ENCODE peak calls at places on chromosomes 1 and 21, in eight cellular contexts. U is stomach; S is esophagus squamous epithelium; C is PC-9; H is heart left ventricle; J is small intestine; X is gastrocnemius medialis; R is naive thymus-derived CD4-positive, alpha-beta T cell. B is an unnamed sample. For H3K4me1, the result is how much of the 10 kb centered on the place peaks cover.

GRCh38 chr1:76607712-76608111 is 259.6 kb upstream of the ST6GALNAC5 start:
- DNase-seq in J (peak), X (no peak), H (no peak), S (no peak), C (no peak), R (no peak), U (no peak), B (no peak)

GRCh38 chr1:231037585-231038517 is 2.2 kb downstream of the FAM89A start:
- DNase-seq in X (no peak), C (no peak), U (no peak), J (no peak), R (no peak), H (no peak), S (no peak), B (no peak)

GRCh38 chr1:171441278-171441677 is 44.1 kb upstream of the PRRC2C start:
- DNase-seq in H (no peak), X (no peak), C (no peak), R (no peak), U (no peak), J (no peak), S (no peak), B (no peak)

GRCh38 chr1:86704972-86705632 is 726 bp downstream of the SH3GLB1 start:
- DNase-seq in U (peak), H (peak), X (peak), R (no peak), S (no peak), C (peak), J (peak), B (peak)

GRCh38 chr1:86258106-86258505 is 101.5 kb upstream of the COL24A1 start:
- DNase-seq in J (no peak), S (no peak), R (no peak), H (no peak), U (no peak), C (no peak), X (no peak), B (no peak)

GRCh38 chr1:43703836-43704235 is 3.5 kb upstream of the ST3GAL3 start:
- DNase-seq in H (no peak), R (no peak), C (no peak), J (no peak), U (no peak), S (no peak), X (no peak), B (no peak)

GRCh38 chr21:27759820-27760219 is 792.9 kb upstream of the ADAMTS5 start:
- DNase-seq in R (no peak), C (no peak), U (no peak), J (peak), S (no peak), H (no peak), X (no peak), B (no peak)

GRCh38 chr1:154861607-154862094 is 8.4 kb downstream of the KCNN3 start:
- DNase-seq in C (no peak), H (no peak), S (no peak), X (peak), U (no peak), J (no peak), R (no peak), B (no peak)

GRCh38 chr21:18041012-18041411 is 203.6 kb upstream of the CHODL start:
- DNase-seq in S (no peak), R (no peak), U (no peak), X (no peak), J (peak), H (no peak), C (no peak), B (no peak)

GRCh38 chr1:202964755-202965440 is 2.2 kb downstream of the CYB5R1 start:
- DNase-seq in H (peak), X (peak), U (peak), R (no peak), J (no peak), C (peak), S (no peak), B (no peak)

GRCh38 chr1:47682786-47683350 is 245.0 kb downstream of the FOXD2 start:
- DNase-seq in C (no peak), S (no peak), H (peak), J (no peak), R (no peak), U (peak), X (no peak), B (peak)

GRCh38 chr1:220551718-220552117 is 23.8 kb downstream of the MARK1 start:
- DNase-seq in S (no peak), C (no peak), H (no peak), R (no peak), U (no peak), J (no peak), X (no peak), B (no peak)

GRCh38 chr1:179129702-179130473 is 48.0 kb downstream of the TOR3A start:
- DNase-seq in U (no peak), X (no peak), R (peak), C (no peak), H (no peak), J (peak), S (no peak), B (no peak)

GRCh38 chr1:51671527-51672325 is 54.8 kb downstream of the OSBPL9 start:
- DNase-seq in U (no peak), C (peak), J (no peak), R (no peak), X (no peak), S (no peak), H (no peak), B (no peak)

GRCh38 chr1:169491845-169492281 is 6.1 kb upstream of the SLC19A2 start:
- DNase-seq in X (no peak), J (no peak), R (no peak), H (no peak), S (no peak), C (no peak), U (no peak), B (no peak)

GRCh38 chr1:213374369-213374768 is 323.3 kb downstream of the RPS6KC1 start:
- DNase-seq in H (peak), X (no peak), S (no peak), R (peak), U (peak), J (peak), C (peak), B (peak)

GRCh38 chr1:29869802-29870201 is 633.5 kb downstream of the PTPRU start:
- DNase-seq in C (no peak), S (no peak), H (no peak), X (no peak), R (no peak), U (no peak), J (no peak), B (no peak)

GRCh38 chr1:201468844-201469644 is at the start of gene PHLDA3:
- DNase-seq in X (peak), S (no peak), R (no peak), J (peak), U (peak), H (peak), C (peak), B (peak)

GRCh38 chr21:34603002-34603709 is 11.8 kb downstream of the RCAN1 start:
- DNase-seq in R (peak), S (no peak), J (peak), H (peak), U (peak), C (peak), X (peak), B (peak)

GRCh38 chr1:228276361-228276831 is 68.6 kb downstream of the OBSCN start:
- DNase-seq in U (no peak), S (no peak), C (no peak), J (no peak), R (no peak), X (peak), H (peak), B (no peak)

GRCh38 chr21:41951876-41952567 is 1.8 kb downstream of the C2CD2 start:
- DNase-seq in R (no peak), C (no peak), X (no peak), J (no peak), U (no peak), H (no peak), S (no peak), B (no peak)

GRCh38 chr21:41953249-41953830 is 478 bp downstream of the C2CD2 start:
- DNase-seq in S (no peak), H (peak), U (peak), R (peak), X (no peak), J (no peak), C (no peak), B (no peak)

GRCh38 chr21:41950941-41951408 is 2.8 kb downstream of the C2CD2 start:
- DNase-seq in U (no peak), S (no peak), X (no peak), R (no peak), J (no peak), C (no peak), H (no peak), B (no peak)

GRCh38 chr21:41953831-41954653 is at the start of gene C2CD2:
- DNase-seq in R (no peak), C (peak), X (no peak), J (peak), H (peak), U (peak), S (no peak), B (peak)

DNA sequence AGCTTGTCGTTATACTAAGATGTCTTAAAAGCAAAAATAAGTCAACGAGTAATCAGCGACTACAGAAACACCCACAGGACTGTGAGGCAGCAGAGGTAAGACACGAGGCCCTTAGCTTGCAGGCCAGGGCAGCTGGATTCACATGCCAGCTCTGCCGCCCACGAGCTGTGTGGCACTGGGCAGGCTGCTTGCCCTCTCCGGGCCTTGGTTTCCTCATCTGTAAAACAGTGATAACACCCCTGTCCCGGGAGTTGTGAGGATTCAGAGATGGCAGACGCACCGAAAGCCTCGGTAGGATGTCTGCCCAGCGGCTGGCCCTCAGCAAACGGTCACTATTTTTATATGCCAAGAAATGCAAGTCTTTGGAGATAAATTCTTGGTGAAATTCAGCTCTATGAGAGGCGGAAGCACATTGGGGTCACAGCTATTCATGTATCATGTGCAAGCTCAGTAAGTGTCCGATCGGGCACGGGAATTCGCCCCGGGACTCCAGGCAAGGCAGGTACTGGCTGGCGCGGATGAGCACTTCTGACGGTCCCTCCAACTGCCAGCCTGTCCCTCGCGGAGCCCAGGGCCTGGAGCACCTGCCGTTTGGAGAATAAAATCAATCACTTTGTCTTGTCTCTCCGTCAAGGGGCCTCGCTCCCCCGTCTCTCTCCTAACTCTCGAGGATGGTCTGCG is 1.1 kb downstream of the C2CD2 start:
- DNase-seq in J (peak), H (no peak), C (no peak), S (no peak), U (no peak), R (no peak), X (no peak), B (no peak)
- H3K4me1 ChIP-seq in J (under half), H (under half), C (under half), S (under half), U (half or more), R (under half), X (under half), B (under half)

GRCh38 chr1:28173151-28173979 is 3.1 kb downstream of the PTAFR start:
- DNase-seq in R (no peak), C (no peak), J (no peak), U (no peak), S (no peak), H (no peak), X (no peak), B (no peak)
- H3K4me3 ChIP-seq in R (no peak), C (no peak), J (no peak), U (peak), S (no peak), H (no peak), X (no peak), B (no peak)

GRCh38 chr1:98385691-98386090 is 275.8 kb upstream of the SNX7 start:
- DNase-seq in J (no peak), C (no peak), H (no peak), S (no peak), U (no peak), X (no peak), R (no peak), B (no peak)
- H3K4me1 ChIP-seq in J (under half), C (under half), H (under half), S (under half), U (under half), X (under half), R (under half), B (under half)

DNA sequence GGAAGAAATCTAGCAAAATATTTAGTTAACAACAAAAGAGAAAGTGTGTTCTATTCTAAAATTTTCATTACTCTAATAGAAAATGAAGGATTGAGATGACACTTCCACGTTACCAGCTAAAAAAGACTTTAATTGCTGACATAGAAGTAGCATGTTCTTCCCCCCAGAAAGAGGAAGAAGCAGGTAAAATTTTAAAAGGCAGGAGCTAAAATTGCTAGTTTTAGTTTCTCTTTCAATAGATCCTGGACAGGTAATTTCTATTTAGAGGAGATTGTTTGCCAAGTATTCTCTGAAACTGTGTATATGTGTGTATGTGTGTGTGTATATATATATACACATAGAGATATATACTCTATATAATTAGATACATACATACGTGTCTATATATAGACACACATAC is 248.1 kb upstream of the FMN2 start:
- DNase-seq in U (no peak), C (no peak), R (no peak), H (no peak), S (no peak), J (peak), X (no peak), B (no peak)
- H3K4me3 ChIP-seq in U (no peak), C (no peak), R (no peak), H (no peak), S (no peak), J (no peak), X (no peak), B (no peak)

GRCh38 chr1:243420369-243420768 is 164.5 kb downstream of the SDCCAG8 start:
- DNase-seq in S (no peak), H (no peak), C (no peak), U (no peak), J (no peak), R (no peak), X (no peak), B (no peak)
- H3K4me1 ChIP-seq in S (under half), H (under half), C (under half), U (under half), J (under half), R (under half), X (under half), B (under half)

GRCh38 chr1:40383095-40383487 is 9.6 kb downstream of the SMAP2 start:
- DNase-seq in H (no peak), U (peak), J (no peak), X (no peak), S (no peak), R (no peak), C (no peak), B (no peak)

GRCh38 chr1:40381268-40382109 is 8.0 kb downstream of the SMAP2 start:
- DNase-seq in U (no peak), J (peak), H (no peak), C (no peak), R (peak), X (no peak), S (no peak), B (no peak)

GRCh38 chr1:40383488-40384412 is 10.2 kb downstream of the SMAP2 start:
- DNase-seq in J (no peak), C (no peak), S (no peak), U (peak), H (no peak), R (no peak), X (no peak), B (no peak)

GRCh38 chr1:40382110-40382464 is 8.6 kb downstream of the SMAP2 start:
- DNase-seq in R (no peak), X (no peak), J (no peak), H (no peak), C (no peak), U (no peak), S (no peak), B (no peak)

DNA sequence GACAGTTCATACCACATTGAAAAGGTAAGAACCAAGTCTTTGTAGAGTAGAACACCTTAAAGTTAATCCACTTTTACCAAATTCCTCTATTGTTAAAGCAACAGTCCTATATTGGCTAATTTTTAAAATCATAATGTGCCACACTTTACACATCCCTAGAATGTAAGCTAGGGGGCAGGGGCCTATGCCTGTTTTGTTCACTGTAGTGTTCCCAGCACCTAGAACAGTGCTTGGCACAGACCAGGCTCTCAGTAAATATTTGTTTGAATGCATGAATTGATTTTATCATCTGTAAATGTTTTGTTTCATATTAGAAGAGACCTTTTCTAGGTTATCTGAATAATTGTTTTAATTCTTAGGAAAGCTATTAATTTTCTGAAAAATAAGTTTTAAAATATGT is 9.1 kb downstream of the SMAP2 start:
- DNase-seq in S (no peak), X (no peak), H (no peak), C (no peak), U (no peak), J (no peak), R (no peak), B (no peak)
- H3K4me3 ChIP-seq in S (no peak), X (no peak), H (no peak), C (no peak), U (peak), J (no peak), R (peak), B (no peak)

GRCh38 chr1:91799863-91800262 is 86.1 kb downstream of the TGFBR3 start:
- DNase-seq in C (no peak), H (no peak), S (no peak), J (no peak), R (no peak), X (no peak), U (no peak), B (no peak)
- H3K4me1 ChIP-seq in C (under half), H (under half), S (half or more), J (under half), R (under half), X (half or more), U (half or more), B (under half)

GRCh38 chr1:15388201-15388880 is 21.3 kb upstream of the EFHD2 start:
- DNase-seq in H (no peak), U (no peak), X (no peak), R (no peak), J (no peak), C (no peak), S (no peak), B (no peak)
- H3K4me3 ChIP-seq in H (no peak), U (no peak), X (no peak), R (no peak), J (no peak), C (no peak), S (no peak), B (no peak)

GRCh38 chr21:46229133-46229922 is 754 bp upstream of the LSS start:
- DNase-seq in J (peak), C (no peak), U (no peak), S (no peak), H (peak), X (no peak), R (no peak), B (no peak)
- H3K4me1 ChIP-seq in J (under half), C (under half), U (under half), S (under half), H (under half), X (under half), R (under half), B (under half)

DNA sequence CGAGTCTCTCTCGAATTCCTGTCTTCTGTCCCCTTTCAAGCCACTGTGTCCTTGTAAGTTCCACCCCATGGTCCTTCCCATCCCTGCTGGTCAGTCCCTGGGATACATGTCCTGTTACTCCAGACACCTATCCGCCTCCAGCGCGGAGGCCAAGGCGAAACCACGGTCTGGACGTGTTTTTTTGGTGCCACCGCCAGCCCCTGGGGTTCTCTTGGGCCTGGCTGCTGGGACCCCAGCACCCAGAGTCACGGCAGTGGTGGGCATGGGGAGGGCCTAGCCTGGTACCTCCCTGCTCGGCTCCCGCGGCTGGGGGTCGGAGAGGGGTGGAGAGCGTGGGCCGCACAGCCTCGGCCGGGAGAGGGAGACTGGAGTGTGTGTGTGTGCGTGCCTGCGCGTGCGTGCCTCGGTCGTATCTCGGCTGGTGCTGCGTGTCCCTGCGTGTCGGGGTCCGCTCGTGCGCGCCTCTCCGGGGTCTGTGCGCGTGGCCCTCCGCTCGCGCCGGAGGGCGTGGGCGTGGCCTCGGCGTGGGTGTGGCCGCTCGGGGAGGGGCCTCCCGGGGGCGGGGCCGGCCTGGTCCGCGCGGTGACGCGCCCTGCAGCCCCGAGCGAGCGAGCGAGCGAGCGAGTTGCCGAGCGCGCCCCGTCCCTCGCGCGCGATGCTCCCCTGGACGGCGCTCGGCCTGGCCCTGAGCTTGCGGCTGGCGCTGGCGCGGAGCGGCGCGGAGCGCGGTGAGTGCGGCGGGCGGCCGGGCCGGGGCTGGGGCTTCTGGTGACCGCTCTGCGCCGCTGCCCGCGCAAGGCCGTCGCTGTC is at the start of gene VWA1:
- DNase-seq in R (peak), U (peak), C (peak), H (peak), S (no peak), J (peak), X (no peak), B (peak)
- H3K4me3 ChIP-seq in R (no peak), U (peak), C (peak), H (peak), S (peak), J (peak), X (peak), B (peak)

B was measured in lung.